ENCODE peak calls at places on chromosomes 2 and 18, in four cellular contexts. Y, G, Q and P are unnamed samples.

GRCh38 chr2:13714466-13714865 is 918.1 kb upstream of the LRATD1 start:
- DNase-seq in Y (no peak), G (no peak), Q (peak), P (no peak)

GRCh38 chr2:174442546-174443510 is 44.0 kb downstream of the GPR155 start:
- DNase-seq in Y (no peak), G (no peak), Q (peak), P (no peak)

GRCh38 chr2:214630402-214631035 is 179.0 kb downstream of the BARD1 start:
- DNase-seq in Y (no peak), G (no peak), Q (peak), P (no peak)

GRCh38 chr2:74441690-74442482 is at the start of gene RTKN:
- DNase-seq in Y (peak), G (no peak), Q (no peak), P (no peak)

GRCh38 chr2:10547011-10547410 is 98.9 kb upstream of the ODC1 start:
- DNase-seq in Y (no peak), G (no peak), Q (no peak), P (no peak)

GRCh38 chr2:64284751-64285150 is 140.5 kb upstream of the PELI1 start:
- DNase-seq in Y (no peak), G (no peak), Q (no peak), P (no peak)

GRCh38 chr2:240962371-240963064 is 35.9 kb upstream of the SNED1 start:
- DNase-seq in Y (peak), G (peak), Q (no peak), P (no peak)

GRCh38 chr2:205276071-205276777 is 406.1 kb upstream of the NRP2 start:
- DNase-seq in Y (no peak), G (no peak), Q (no peak), P (no peak)

GRCh38 chr2:145253492-145253891 is 733.6 kb upstream of the ZEB2 start:
- DNase-seq in Y (no peak), G (no peak), Q (no peak), P (no peak)

GRCh38 chr2:236765475-236765874 is 195.8 kb downstream of the ACKR3 start:
- DNase-seq in Y (no peak), G (no peak), Q (no peak), P (no peak)

GRCh38 chr2:460861-461260 is 173.0 kb upstream of the ALKAL2 start:
- DNase-seq in Y (no peak), G (peak), Q (peak), P (peak)

GRCh38 chr18:61666876-61667590 is 225.8 kb downstream of the RNF152 start:
- DNase-seq in Y (no peak), G (no peak), Q (no peak), P (no peak)

GRCh38 chr2:9656270-9656766 is 25.5 kb upstream of the YWHAQ start:
- DNase-seq in Y (no peak), G (peak), Q (peak), P (peak)

GRCh38 chr18:713135-713490 is 683 bp upstream of the ENOSF1 start:
- DNase-seq in Y (no peak), G (no peak), Q (no peak), P (no peak)

GRCh38 chr2:97911922-97912575 is 83.7 kb downstream of the TMEM131 start:
- DNase-seq in Y (peak), G (no peak), Q (no peak), P (no peak)
- H3K27ac ChIP-seq in Y (no peak), G (no peak), Q (no peak), P (no peak)

GRCh38 chr2:20593072-20594034 is 57.5 kb downstream of the HS1BP3 start:
- DNase-seq in Y (no peak), G (no peak), Q (peak), P (no peak)

GRCh38 chr2:20595439-20596192 is 55.3 kb downstream of the HS1BP3 start:
- DNase-seq in Y (no peak), G (no peak), Q (peak), P (no peak)

GRCh38 chr2:20596193-20596972 is 54.5 kb downstream of the HS1BP3 start:
- DNase-seq in Y (no peak), G (no peak), Q (no peak), P (no peak)

GRCh38 chr2:20594048-20594750 is 56.7 kb downstream of the HS1BP3 start:
- DNase-seq in Y (no peak), G (no peak), Q (no peak), P (no peak)

DNA sequence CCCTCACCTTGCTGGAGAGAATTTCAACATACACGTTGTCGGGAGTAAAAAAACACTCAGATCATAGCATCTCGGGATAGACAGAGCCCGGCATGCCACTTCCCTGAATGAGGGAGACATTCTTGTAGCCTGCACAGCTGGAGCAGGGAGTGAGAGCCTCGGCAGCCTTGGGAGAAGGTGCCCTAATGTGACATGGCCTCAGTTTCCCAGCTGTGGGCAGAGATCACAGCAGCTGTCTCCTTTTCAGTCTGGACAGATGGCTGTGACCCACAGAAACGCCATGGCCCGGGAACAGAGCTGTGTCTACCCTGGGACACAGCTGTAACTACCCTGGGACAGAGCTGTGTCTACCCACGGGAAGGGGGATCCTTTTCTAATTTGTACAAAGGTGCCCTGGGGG is 55.9 kb downstream of the HS1BP3 start:
- DNase-seq in Y (no peak), G (no peak), Q (no peak), P (no peak)
- H3K27ac ChIP-seq in Y (no peak), G (no peak), Q (peak), P (no peak)

DNA sequence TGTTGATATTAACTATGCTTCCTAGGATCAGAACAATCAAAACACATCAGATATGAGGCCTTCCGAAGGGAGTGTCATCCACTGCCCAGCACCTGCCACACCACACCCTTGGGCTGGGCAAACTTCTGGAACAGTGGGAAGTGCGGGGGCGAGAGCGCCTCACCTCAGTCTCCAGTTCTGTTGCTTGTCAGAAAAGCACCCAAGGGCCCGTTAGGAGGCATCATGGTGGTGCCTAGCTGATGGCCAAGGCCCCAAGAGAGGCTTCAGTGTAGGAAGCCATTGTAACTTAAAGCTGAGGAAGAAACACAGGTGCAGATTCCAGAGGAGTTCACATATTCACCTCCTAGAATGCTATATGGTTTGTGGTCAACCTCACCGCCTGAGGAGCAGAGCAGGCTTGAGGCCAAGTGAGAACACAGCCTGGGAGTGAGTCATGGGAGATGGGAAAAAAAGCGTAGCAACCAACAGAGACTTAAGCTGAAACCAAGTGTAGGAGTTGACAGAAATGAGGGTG is 85.1 kb upstream of the ATL2 start:
- DNase-seq in Y (peak), G (no peak), Q (peak), P (no peak)
- H3K27ac ChIP-seq in Y (peak), G (no peak), Q (no peak), P (no peak)

GRCh38 chr18:55863876-55864275 is 275.9 kb upstream of the TCF4 start:
- DNase-seq in Y (no peak), G (no peak), Q (peak), P (no peak)

GRCh38 chr18:55859116-55859515 is 271.1 kb upstream of the TCF4 start:
- DNase-seq in Y (no peak), G (no peak), Q (no peak), P (no peak)

GRCh38 chr18:55861266-55861665 is 273.3 kb upstream of the TCF4 start:
- DNase-seq in Y (no peak), G (no peak), Q (peak), P (no peak)

GRCh38 chr18:55858661-55859111 is 270.7 kb upstream of the TCF4 start:
- DNase-seq in Y (no peak), G (no peak), Q (peak), P (no peak)

DNA sequence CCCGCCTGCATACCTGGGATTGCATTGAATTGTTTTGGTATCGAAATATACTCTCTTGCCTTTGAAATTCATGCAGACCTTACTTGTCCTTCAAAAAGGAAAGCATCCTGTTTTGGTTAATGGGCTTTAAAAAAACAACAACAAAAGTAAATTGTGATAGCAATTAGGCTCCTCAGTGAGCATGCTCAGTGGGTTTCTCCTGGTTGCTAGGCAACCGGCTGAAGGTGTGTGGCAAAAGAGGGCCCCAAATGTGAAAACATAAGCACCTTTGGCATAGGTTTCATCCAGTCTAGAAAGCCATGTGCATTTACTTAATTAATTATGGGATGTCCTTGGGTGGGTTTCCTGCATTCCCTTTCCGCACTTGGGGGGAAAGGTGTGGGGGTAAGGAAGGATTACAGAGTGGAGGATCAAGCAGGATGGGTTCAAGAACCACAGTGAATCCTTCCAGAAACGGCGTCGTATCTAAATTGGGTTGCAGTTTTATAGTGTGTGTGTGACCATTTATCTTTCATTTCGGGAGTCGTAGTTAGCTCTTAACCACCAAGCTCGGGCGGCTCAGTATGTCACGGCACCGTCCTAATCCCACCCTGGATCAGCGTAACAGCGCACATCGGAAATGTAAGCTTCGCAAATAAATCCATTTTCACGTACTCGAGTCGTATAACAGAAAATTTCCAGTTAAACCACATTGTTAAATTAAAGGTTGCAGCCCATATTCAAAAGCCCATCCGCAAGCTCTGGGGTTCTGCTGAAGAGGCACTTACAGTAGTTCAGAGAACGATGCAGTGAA is 274.9 kb upstream of the TCF4 start:
- DNase-seq in Y (no peak), G (no peak), Q (no peak), P (no peak)
- H3K27ac ChIP-seq in Y (no peak), G (no peak), Q (no peak), P (no peak)

GRCh38 chr18:8619041-8619440 is 9.8 kb downstream of the RAB12 start:
- DNase-seq in Y (no peak), G (no peak), Q (no peak), P (no peak)

GRCh38 chr18:8614875-8615274 is 5.6 kb downstream of the RAB12 start:
- DNase-seq in Y (no peak), G (no peak), Q (no peak), P (no peak)

GRCh38 chr18:8617907-8618306 is 8.7 kb downstream of the RAB12 start:
- DNase-seq in Y (no peak), G (no peak), Q (no peak), P (no peak)

GRCh38 chr18:8615397-8616025 is 6.3 kb downstream of the RAB12 start:
- DNase-seq in Y (no peak), G (no peak), Q (peak), P (no peak)

DNA sequence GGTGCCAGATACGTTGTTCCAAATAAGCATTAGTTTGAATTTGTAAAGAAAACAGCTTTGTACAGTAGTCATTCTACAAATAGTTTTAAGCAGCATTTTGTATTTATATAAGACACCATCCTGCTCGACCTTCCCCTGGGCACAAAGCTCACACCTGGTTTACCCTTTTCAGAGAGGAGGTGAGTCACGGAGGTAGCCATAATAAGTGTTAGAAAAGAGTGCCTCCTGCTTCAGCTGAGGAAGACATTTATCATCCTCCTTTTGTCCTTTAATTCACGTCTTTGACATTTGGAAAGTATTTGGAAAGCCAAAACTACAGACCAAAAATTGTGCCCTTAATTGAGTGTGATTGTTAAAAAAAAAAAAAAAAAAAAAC is 6.8 kb downstream of the RAB12 start:
- DNase-seq in Y (no peak), G (no peak), Q (peak), P (no peak)
- H3K27ac ChIP-seq in Y (no peak), G (no peak), Q (peak), P (no peak)

GRCh38 chr2:71064110-71064611 is 4.3 kb upstream of the NAGK start:
- DNase-seq in Y (no peak), G (no peak), Q (no peak), P (no peak)
- H3K27ac ChIP-seq in Y (peak), G (no peak), Q (no peak), P (no peak)

GRCh38 chr2:147027451-147027850 is 817.4 kb upstream of the ACVR2A start:
- DNase-seq in Y (no peak), G (no peak), Q (no peak), P (no peak)
- H3K27ac ChIP-seq in Y (no peak), G (no peak), Q (no peak), P (no peak)

GRCh38 chr2:70725505-70725904 is 42.5 kb downstream of the ADD2 start:
- DNase-seq in Y (no peak), G (no peak), Q (no peak), P (no peak)

GRCh38 chr2:70724366-70724765 is 43.6 kb downstream of the ADD2 start:
- DNase-seq in Y (no peak), G (no peak), Q (no peak), P (no peak)

GRCh38 chr2:70726947-70727725 is 40.9 kb downstream of the ADD2 start:
- DNase-seq in Y (no peak), G (no peak), Q (peak), P (no peak)

GRCh38 chr2:70728128-70728527 is 39.9 kb downstream of the ADD2 start:
- DNase-seq in Y (no peak), G (no peak), Q (peak), P (no peak)

DNA sequence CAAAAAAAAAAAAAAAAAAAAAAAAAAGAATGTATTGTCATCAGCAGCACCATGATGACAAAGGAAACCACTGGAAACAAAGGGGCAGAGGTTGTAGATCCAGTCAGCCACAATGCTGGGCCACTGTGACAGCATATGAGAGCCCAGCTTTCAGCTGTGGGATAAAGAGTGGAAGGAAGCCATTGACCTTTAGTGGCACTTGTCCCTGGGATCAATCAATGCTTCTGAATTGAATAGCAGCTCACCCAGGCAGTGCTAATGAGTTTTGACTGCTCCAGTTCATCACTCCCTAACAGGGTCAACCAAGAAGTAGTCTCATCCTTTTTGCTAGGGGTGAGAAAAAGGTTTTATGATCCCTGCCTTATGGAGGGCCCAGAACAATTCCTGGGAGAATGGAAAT is 41.8 kb downstream of the ADD2 start:
- DNase-seq in Y (no peak), G (no peak), Q (no peak), P (no peak)
- H3K27ac ChIP-seq in Y (no peak), G (no peak), Q (no peak), P (no peak)

GRCh38 chr18:24497052-24497754 is 36.8 kb downstream of the HRH4 start:
- DNase-seq in Y (no peak), G (no peak), Q (peak), P (no peak)
- H3K27ac ChIP-seq in Y (no peak), G (no peak), Q (no peak), P (no peak)